ENCODE peak calls at places on chromosomes 6 and 20, in eight cellular contexts. K is HCT116, M is breast epithelium, O is spleen, Z is H1, Y is HepG2, B is transverse colon, A is stomach. S is an unnamed sample.
A peak's percentile ranks its signal among the peaks of the same experiment; 100 is the strongest.

GRCh38 chr6:113450061-113450465 is 407.1 kb upstream of the MARCKS start:
- DNase-seq in M (no peak), Y (peak; percentile 6), B (no peak), K (no peak), Z (no peak), A (no peak), O (no peak), S (no peak)

GRCh38 chr6:109872968-109873545 is 105.1 kb upstream of the GPR6 start:
- DNase-seq in Y (no peak), Z (no peak), O (no peak), M (no peak), K (no peak), B (no peak), A (no peak), S (peak; percentile 49)

GRCh38 chr20:62723351-62723750 is 14.7 kb downstream of the NTSR1 start:
- DNase-seq in M (no peak), Z (no peak), O (peak; percentile 41), B (peak; percentile 59), K (no peak), A (peak; percentile 48), Y (no peak), S (peak; percentile 96)

GRCh38 chr20:44884907-44885391 is 556 bp upstream of the YWHAB start:
- DNase-seq in Z (no peak), Y (no peak), B (no peak), M (no peak), O (no peak), A (no peak), K (no peak), S (no peak)

GRCh38 chr6:47789553-47789952 is 7.7 kb downstream of the OPN5 start:
- DNase-seq in B (no peak), O (no peak), K (no peak), Y (no peak), Z (no peak), M (no peak), A (no peak), S (no peak)

GRCh38 chr20:17654649-17655285 is 27.3 kb downstream of the RRBP1 start:
- DNase-seq in Z (no peak), B (peak; percentile 52), Y (peak; percentile 53), A (no peak), M (no peak), O (peak; percentile 49), K (no peak), S (peak; percentile 75)

GRCh38 chr6:47846752-47847151 is 64.9 kb downstream of the OPN5 start:
- DNase-seq in B (no peak), M (no peak), K (no peak), Z (no peak), O (no peak), A (no peak), Y (no peak), S (no peak)

GRCh38 chr6:124294572-124294971 is 490.9 kb downstream of the NKAIN2 start:
- DNase-seq in K (no peak), Z (no peak), Y (no peak), A (no peak), B (no peak), M (no peak), O (no peak), S (no peak)

GRCh38 chr6:84768442-84769174 is 4.2 kb upstream of the TBX18 start:
- DNase-seq in B (no peak), Y (no peak), K (no peak), A (no peak), M (no peak), O (no peak), Z (no peak), S (no peak)

GRCh38 chr6:150813319-150813992 is 52.0 kb upstream of the MTHFD1L start:
- DNase-seq in A (no peak), O (no peak), Y (no peak), Z (no peak), M (no peak), B (no peak), K (peak; percentile 92), S (no peak)

GRCh38 chr20:59825563-59825920 is 107.9 kb downstream of the SYCP2 start:
- DNase-seq in Z (no peak), O (no peak), M (peak; percentile 37), K (no peak), B (no peak), Y (no peak), A (no peak), S (no peak)

GRCh38 chr20:54475334-54476287 is at the start of gene DOK5:
- DNase-seq in B (peak; percentile 8), Y (no peak), M (no peak), Z (no peak), A (no peak), K (no peak), O (no peak), S (peak; percentile 71)

GRCh38 chr20:21352703-21353102 is 44.6 kb downstream of the NKX2-4 start:
- DNase-seq in B (no peak), M (no peak), A (no peak), Z (no peak), Y (peak; percentile 51), K (no peak), O (no peak), S (no peak)

GRCh38 chr6:63795006-63795405 is 159.4 kb downstream of the PHF3 start:
- DNase-seq in O (no peak), M (no peak), Z (no peak), K (no peak), Y (no peak), B (no peak), A (no peak), S (no peak)

GRCh38 chr6:40340957-40341356 is 246.2 kb downstream of the LRFN2 start:
- DNase-seq in M (no peak), Z (no peak), O (no peak), Y (no peak), A (no peak), K (no peak), B (no peak), S (peak; percentile 10)

GRCh38 chr6:32046450-32047083 is 8.4 kb downstream of the CYP21A2 start:
- DNase-seq in Z (no peak), K (no peak), M (no peak), A (no peak), Y (peak; percentile 31), O (peak; percentile 70), B (no peak), S (peak; percentile 84)

GRCh38 chr6:26552205-26552604 is 14.0 kb downstream of the HMGN4 start:
- DNase-seq in K (no peak), Z (no peak), O (no peak), A (no peak), M (no peak), Y (no peak), B (no peak), S (no peak)

GRCh38 chr20:20411382-20411781 is 43.5 kb downstream of the INSM1 start:
- DNase-seq in Z (no peak), K (no peak), O (no peak), B (no peak), A (no peak), Y (no peak), M (no peak), S (no peak)

DNA sequence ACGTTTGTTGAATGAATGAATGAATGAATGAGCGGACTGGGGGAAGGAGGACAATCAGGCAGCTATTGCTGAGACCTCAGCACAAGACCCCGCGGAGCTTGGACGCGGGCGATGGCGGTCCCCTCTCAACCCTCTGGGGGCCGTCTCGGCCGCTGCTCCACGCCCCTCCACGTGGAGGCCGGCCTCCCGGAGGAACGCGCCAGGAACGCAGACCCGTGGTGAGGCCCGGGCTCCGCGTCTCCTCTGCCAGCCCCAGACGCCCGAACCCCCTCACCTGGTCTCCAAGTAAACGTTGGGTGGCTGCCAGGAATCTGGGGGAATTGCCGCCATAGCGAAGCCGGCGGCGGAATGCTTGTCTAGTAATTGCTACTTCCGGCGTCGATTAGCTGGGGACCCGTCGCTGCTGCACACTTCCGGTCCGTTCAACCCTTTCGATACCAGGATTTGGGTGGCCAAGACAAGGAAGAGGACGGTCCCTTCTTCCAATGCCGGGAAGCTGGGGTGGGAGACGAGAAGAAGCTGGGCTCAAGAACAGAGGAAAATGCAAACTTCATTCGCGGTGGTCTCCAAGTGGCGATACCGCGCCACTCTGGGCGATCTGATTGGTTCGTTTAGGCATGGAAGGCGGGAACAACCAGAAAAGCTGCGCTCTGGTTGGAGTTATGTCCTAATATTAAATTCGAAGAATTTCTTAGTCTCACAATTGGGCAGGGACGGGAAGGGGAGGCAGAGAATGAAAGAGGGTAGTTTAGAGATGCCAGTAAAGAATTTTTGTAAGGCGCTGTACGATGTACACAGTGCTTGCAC is at the start of gene PPIL1:
- DNase-seq in A (peak; percentile 84), B (peak; percentile 83), Y (peak; percentile 90), M (peak; percentile 76), K (peak; percentile 88), Z (no peak), O (peak; percentile 91), S (peak; percentile 91)
- H3K27ac ChIP-seq in A (peak within 1 kb of the TSS; percentile 90), B (peak within 1 kb of the TSS; percentile 84), Y (peak within 1 kb of the TSS; percentile 83), M (peak within 1 kb of the TSS; percentile 81), K (peak within 1 kb of the TSS; percentile 93), Z (peak within 1 kb of the TSS; percentile 93), O (peak within 1 kb of the TSS; percentile 97), S (peak within 1 kb of the TSS; percentile 88)

GRCh38 chr20:48630342-48631075 is 197.3 kb downstream of the PREX1 start:
- DNase-seq in O (peak; percentile 61), Y (no peak), B (no peak), M (no peak), K (no peak), A (no peak), Z (no peak), S (no peak)
- TF ChIP-seq POLR2AphosphoS5 in O (peak; percentile 67), Y (no peak), B (no peak), M (no peak), K (no peak), A (no peak), Z (no peak), S (no peak)

GRCh38 chr6:73391735-73392134 is 2.9 kb upstream of the DDX43 start:
- DNase-seq in M (no peak), B (no peak), A (no peak), K (no peak), Y (no peak), Z (no peak), O (no peak), S (no peak)

GRCh38 chr6:73394577-73395354 is at the start of gene DDX43:
- DNase-seq in M (peak; percentile 54), B (peak; percentile 45), Z (no peak), K (no peak), O (peak; percentile 84), Y (no peak), A (no peak), S (peak; percentile 80)

GRCh38 chr6:73395875-73396274 is 1.2 kb downstream of the DDX43 start:
- DNase-seq in Z (no peak), M (no peak), Y (no peak), O (no peak), K (no peak), A (no peak), B (no peak), S (no peak)

GRCh38 chr6:73389854-73390253 is 4.8 kb upstream of the DDX43 start:
- DNase-seq in B (peak; percentile 14), M (no peak), Z (no peak), K (no peak), Y (no peak), A (no peak), O (no peak), S (no peak)

GRCh38 chr6:73393278-73393677 is 1.4 kb upstream of the DDX43 start:
- DNase-seq in Y (no peak), M (no peak), O (no peak), K (no peak), B (no peak), Z (no peak), A (no peak), S (no peak)
- TF ChIP-seq POLR2A in Y (no peak), M (no peak), O (no peak), K (no peak), B (no peak), Z (no peak), A (no peak), S (no peak)

GRCh38 chr6:160437153-160437552 is 89.0 kb downstream of the SLC22A3 start:
- DNase-seq in Z (no peak), B (no peak), O (no peak), M (no peak), Y (no peak), A (no peak), K (no peak), S (no peak)
- H3K27ac ChIP-seq in Z (no peak overlapping the region), B (no peak overlapping the region), O (no peak overlapping the region), M (no peak overlapping the region), Y (no peak overlapping the region), A (no peak overlapping the region), K (no peak overlapping the region), S (no peak overlapping the region)